ENCODE peak calls at places on chromosomes 13 and 19, in eight cellular contexts. D, G, Q, U, E, Y, S and F are unnamed samples.

GRCh38 chr13:89609318-89609717 is 1738.2 kb upstream of the MIR17HG start:
- DNase-seq in G (no peak), E (no peak), Q (no peak), U (no peak), D (no peak), Y (no peak), S (no peak), F (no peak)

GRCh38 chr13:20131057-20131832 is 29.6 kb downstream of the GJA3 start:
- DNase-seq in Q (no peak), S (no peak), D (no peak), G (no peak), E (no peak), U (no peak), Y (no peak), F (no peak)

GRCh38 chr19:4379383-4380253 is 20.7 kb downstream of the SH3GL1 start:
- DNase-seq in D (peak; percentile 69), E (peak; percentile 60), Q (peak; percentile 82), Y (no peak), S (no peak), G (peak; percentile 70), U (no peak), F (peak; percentile 73)

GRCh38 chr13:113544896-113545295 is 39.7 kb upstream of the TFDP1 start:
- DNase-seq in G (no peak), E (no peak), Q (no peak), D (no peak), S (no peak), Y (no peak), U (no peak), F (no peak)

GRCh38 chr13:75480691-75481175 is 1.2 kb downstream of the TBC1D4 start:
- DNase-seq in Y (peak; percentile 55), Q (peak; percentile 80), E (peak; percentile 63), U (no peak), D (peak; percentile 50), G (peak; percentile 58), S (peak; percentile 51), F (peak; percentile 46)

GRCh38 chr13:73335226-73335625 is 276.4 kb downstream of the KLF5 start:
- DNase-seq in G (peak; percentile 45), Q (no peak), S (no peak), E (peak; percentile 87), D (peak; percentile 79), U (no peak), Y (no peak), F (peak; percentile 58)

GRCh38 chr19:6500837-6501739 is 1.0 kb downstream of the TUBB4A start:
- DNase-seq in Q (no peak), E (no peak), G (no peak), Y (no peak), S (no peak), D (no peak), U (no peak), F (no peak)

GRCh38 chr13:38176664-38177063 is 173.0 kb upstream of the UFM1 start:
- DNase-seq in E (no peak), S (no peak), Q (no peak), G (no peak), U (no peak), D (no peak), Y (no peak), F (no peak)

GRCh38 chr13:40667622-40667978 is 1.2 kb upstream of the FOXO1 start:
- DNase-seq in S (no peak), Q (no peak), Y (no peak), U (no peak), G (no peak), E (no peak), D (no peak), F (no peak)
- TF ChIP-seq CTCF in S (no peak), Q (no peak), Y (no peak), U (no peak), G (no peak), E (no peak), D (no peak), F (no peak)

GRCh38 chr19:49128545-49129237 is 9.3 kb downstream of the PPFIA3 start:
- DNase-seq in G (no peak), Q (no peak), E (no peak), Y (peak; percentile 36), S (no peak), D (no peak), U (no peak), F (no peak)
- H3K4me3 ChIP-seq in G (no peak overlapping the region), Q (peak overlapping the region; percentile 11), E (peak overlapping the region; percentile 51), Y (peak overlapping the region; percentile 55), S (peak overlapping the region; percentile 29), D (no peak overlapping the region), U (no peak overlapping the region), F (no peak overlapping the region)

DNA sequence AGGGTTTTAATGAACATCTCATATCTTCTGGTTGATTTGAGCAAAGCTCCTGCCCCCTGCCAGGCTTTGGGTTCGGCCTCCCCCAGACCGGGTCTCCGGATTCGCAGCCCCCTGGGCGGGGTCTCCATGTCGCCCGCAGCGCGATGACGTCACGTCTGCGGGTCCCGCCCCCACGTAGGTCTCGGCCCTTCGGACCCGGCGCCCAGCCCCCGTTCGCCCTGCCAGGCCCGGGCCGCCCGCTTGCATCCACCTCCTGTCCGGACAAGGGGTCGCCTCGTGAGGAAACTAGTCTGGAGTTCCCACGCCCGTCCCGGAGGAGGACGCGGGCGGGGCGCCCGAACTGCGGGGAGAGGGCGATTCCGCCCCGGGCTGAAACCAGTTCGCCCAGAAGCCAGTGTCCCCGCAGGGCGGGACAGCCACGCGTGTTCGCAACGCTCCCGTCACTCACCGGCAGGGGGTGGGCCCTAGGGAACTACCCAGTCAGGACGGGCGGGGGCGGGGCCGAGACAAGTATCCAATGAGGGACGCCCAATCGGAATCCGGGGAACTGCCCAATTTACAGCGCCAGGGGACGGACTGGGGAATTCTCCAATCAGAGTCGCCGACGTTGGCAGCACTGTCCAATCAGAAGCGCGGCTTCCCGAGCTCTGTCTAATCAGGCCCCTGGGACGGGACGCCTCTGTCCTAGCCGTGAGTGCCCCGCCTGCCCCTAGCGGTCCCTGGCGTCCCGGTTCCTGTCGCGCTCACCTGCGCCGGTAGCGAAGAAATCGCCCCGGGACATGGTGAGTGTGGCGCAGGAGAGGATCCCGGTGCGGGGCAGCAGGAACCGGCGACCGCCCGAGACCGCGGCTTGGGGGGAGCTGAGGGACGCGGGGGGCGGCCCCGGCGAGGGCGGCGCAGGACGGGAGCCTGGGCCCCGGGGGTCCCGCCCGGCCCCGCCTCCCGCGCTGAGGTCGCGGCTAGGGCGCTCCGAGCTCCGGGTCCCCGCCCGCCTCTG is at the start of gene ZNF555:
- DNase-seq in D (peak; percentile 98), U (peak; percentile 97), Q (peak; percentile 100), S (peak; percentile 100), G (peak; percentile 99), Y (peak; percentile 99), E (peak; percentile 99), F (peak; percentile 99)
- TF ChIP-seq CTCF in D (no peak), U (peak; percentile 14), Q (no peak), S (peak; percentile 49), G (peak; percentile 27), Y (peak; percentile 58), E (peak; percentile 20), F (peak; percentile 22)

DNA sequence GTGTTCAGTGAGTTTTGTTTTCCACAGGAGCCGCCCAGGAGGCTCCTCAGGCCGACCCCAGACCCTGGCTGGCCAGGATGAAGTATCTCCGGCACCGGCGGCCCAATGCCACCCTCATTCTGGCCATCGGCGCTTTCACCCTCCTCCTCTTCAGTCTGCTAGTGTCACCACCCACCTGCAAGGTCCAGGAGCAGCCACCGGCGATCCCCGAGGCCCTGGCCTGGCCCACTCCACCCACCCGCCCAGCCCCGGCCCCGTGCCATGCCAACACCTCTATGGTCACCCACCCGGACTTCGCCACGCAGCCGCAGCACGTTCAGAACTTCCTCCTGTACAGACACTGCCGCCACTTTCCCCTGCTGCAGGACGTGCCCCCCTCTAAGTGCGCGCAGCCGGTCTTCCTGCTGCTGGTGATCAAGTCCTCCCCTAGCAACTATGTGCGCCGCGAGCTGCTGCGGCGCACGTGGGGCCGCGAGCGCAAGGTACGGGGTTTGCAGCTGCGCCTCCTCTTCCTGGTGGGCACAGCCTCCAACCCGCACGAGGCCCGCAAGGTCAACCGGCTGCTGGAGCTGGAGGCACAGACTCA is 12.9 kb downstream of the B3GNT3 start:
- DNase-seq in G (no peak), E (no peak), Y (no peak), D (no peak), Q (no peak), S (no peak), U (no peak), F (no peak)
- H3K4me3 ChIP-seq in G (no peak overlapping the region), E (no peak overlapping the region), Y (no peak overlapping the region), D (no peak overlapping the region), Q (no peak overlapping the region), S (no peak overlapping the region), U (no peak overlapping the region), F (no peak overlapping the region)

GRCh38 chr13:33262554-33262953 is 23.0 kb downstream of the STARD13 start:
- DNase-seq in Q (no peak), D (no peak), E (no peak), S (no peak), G (no peak), U (no peak), Y (no peak), F (no peak)
- TF ChIP-seq CTCF in Q (no peak), D (no peak), E (no peak), S (no peak), G (no peak), U (no peak), Y (no peak), F (no peak)

GRCh38 chr19:5434970-5435641 is 20.1 kb upstream of the ZNRF4 start:
- DNase-seq in D (peak; percentile 96), U (peak; percentile 46), G (peak; percentile 37), Q (no peak), Y (peak; percentile 79), S (no peak), E (peak; percentile 92), F (peak; percentile 45)

GRCh38 chr19:5434351-5434917 is 20.8 kb upstream of the ZNRF4 start:
- DNase-seq in G (no peak), U (no peak), Y (peak; percentile 75), D (peak; percentile 22), Q (no peak), S (no peak), E (no peak), F (no peak)

GRCh38 chr19:5436101-5436947 is 18.9 kb upstream of the ZNRF4 start:
- DNase-seq in S (no peak), D (peak; percentile 91), U (peak; percentile 55), E (peak; percentile 16), G (peak; percentile 41), Q (no peak), Y (peak; percentile 67), F (peak; percentile 45)

GRCh38 chr19:5435642-5436017 is 19.6 kb upstream of the ZNRF4 start:
- DNase-seq in S (no peak), E (no peak), D (no peak), G (no peak), Q (no peak), U (no peak), Y (no peak), F (no peak)

DNA sequence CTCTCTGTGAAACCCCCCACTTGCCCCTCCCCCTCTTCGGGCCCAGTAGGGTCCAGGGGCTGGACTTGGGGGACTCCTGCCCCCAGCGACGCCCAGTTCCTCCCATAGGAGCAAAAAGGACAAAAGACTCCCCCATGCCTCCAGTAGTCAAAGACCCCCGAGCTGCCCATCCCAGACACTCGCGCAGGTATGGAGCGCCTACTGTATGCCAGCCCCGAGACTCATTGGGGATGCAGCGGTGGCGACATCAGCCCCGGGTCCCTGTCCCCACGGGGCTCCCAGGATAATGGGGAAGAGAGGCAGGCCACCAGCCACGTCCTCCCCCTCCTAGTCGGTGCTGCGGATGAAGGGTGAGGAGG is 18.3 kb upstream of the ZNRF4 start:
- DNase-seq in Y (no peak), U (no peak), G (no peak), S (no peak), D (no peak), Q (no peak), E (no peak), F (no peak)
- H3K4me3 ChIP-seq in Y (peak overlapping the region; percentile 21), U (peak overlapping the region; percentile 60), G (peak overlapping the region; percentile 5), S (no peak overlapping the region), D (peak overlapping the region; percentile 29), Q (no peak overlapping the region), E (no peak overlapping the region), F (no peak overlapping the region)